ENCODE peak calls at places on chromosome 9, in five cellular contexts. Z, T, A, N and I are unnamed samples.

GRCh38 chr9:107337676-107338590 is 54.9 kb downstream of the RAD23B start:
- DNase-seq in Z (no peak), T (no peak), A (no peak), N (no peak), I (no peak)

GRCh38 chr9:136185066-136185465 is 19.9 kb downstream of the LHX3 start:
- DNase-seq in Z (no peak), T (no peak), A (peak), N (no peak), I (no peak)

GRCh38 chr9:75152416-75152815 is 64.1 kb downstream of the OSTF1 start:
- DNase-seq in Z (no peak), T (no peak), A (no peak), N (peak), I (no peak)

GRCh38 chr9:28610339-28610738 is 1037.1 kb upstream of the C9orf72 start:
- DNase-seq in Z (no peak), T (no peak), A (no peak), N (no peak), I (no peak)

GRCh38 chr9:92618633-92619225 is 51.2 kb downstream of the IPPK start:
- DNase-seq in Z (peak), T (no peak), A (no peak), N (no peak), I (no peak)

GRCh38 chr9:134814598-134815215 is 65.9 kb upstream of the FCN2 start:
- DNase-seq in Z (no peak), T (no peak), A (no peak), N (no peak), I (no peak)

GRCh38 chr9:103804077-103804735 is 289.9 kb upstream of the SMC2 start:
- DNase-seq in Z (no peak), T (no peak), A (no peak), N (no peak), I (no peak)

GRCh38 chr9:119689879-119690278 is 320.6 kb upstream of the BRINP1 start:
- DNase-seq in Z (no peak), T (no peak), A (peak), N (no peak), I (peak)

GRCh38 chr9:6467006-6467625 is 54.1 kb downstream of the UHRF2 start:
- DNase-seq in Z (no peak), T (no peak), A (no peak), N (no peak), I (no peak)

GRCh38 chr9:21677834-21678233 is 124.6 kb upstream of the MTAP start:
- DNase-seq in Z (no peak), T (no peak), A (no peak), N (peak), I (no peak)

GRCh38 chr9:114156658-114157421 is 1.5 kb downstream of the COL27A1 start:
- DNase-seq in Z (peak), T (no peak), A (peak), N (peak), I (peak)

GRCh38 chr9:91420471-91421021 is 3.1 kb downstream of the NFIL3 start:
- DNase-seq in Z (no peak), T (no peak), A (no peak), N (peak), I (no peak)

GRCh38 chr9:15824310-15824709 is 271.5 kb downstream of the CCDC171 start:
- DNase-seq in Z (no peak), T (no peak), A (peak), N (no peak), I (no peak)

GRCh38 chr9:124784503-124784902 is 7.6 kb downstream of the OLFML2A start:
- DNase-seq in Z (no peak), T (no peak), A (no peak), N (peak), I (no peak)

GRCh38 chr9:135217836-135218235 is 130.4 kb downstream of the OLFM1 start:
- DNase-seq in Z (peak), T (no peak), A (peak), N (no peak), I (no peak)

GRCh38 chr9:130387905-130388304 is 56.9 kb upstream of the ASS1 start:
- DNase-seq in Z (no peak), T (no peak), A (no peak), N (no peak), I (no peak)

GRCh38 chr9:96617439-96618185 is 2.0 kb downstream of the CDC14B start:
- DNase-seq in Z (no peak), T (no peak), A (peak), N (no peak), I (peak)

GRCh38 chr9:38620483-38621433 is at the start of gene ANKRD18A:
- DNase-seq in Z (peak), T (peak), A (peak), N (peak), I (peak)

GRCh38 chr9:111959960-111960359 is 63.3 kb downstream of the UGCG start:
- DNase-seq in Z (no peak), T (no peak), A (no peak), N (peak), I (no peak)

GRCh38 chr9:128316421-128316820 is 5.8 kb downstream of the TRUB2 start:
- DNase-seq in Z (no peak), T (no peak), A (no peak), N (no peak), I (no peak)

GRCh38 chr9:129320575-129321311 is 142.7 kb upstream of the IER5L start:
- DNase-seq in Z (no peak), T (peak), A (peak), N (peak), I (peak)
- TF ChIP-seq CTCF in Z (peak), T (peak), A (no peak), N (peak), I (no peak)

GRCh38 chr9:37301369-37302172 is 120.9 kb upstream of the GRHPR start:
- DNase-seq in Z (no peak), T (no peak), A (no peak), N (no peak), I (no peak)
- TF ChIP-seq CTCF in Z (no peak), T (no peak), A (no peak), N (no peak), I (no peak)

GRCh38 chr9:99573052-99573451 is 248.6 kb upstream of the NR4A3 start:
- DNase-seq in Z (no peak), T (no peak), A (no peak), N (no peak), I (no peak)
- TF ChIP-seq CTCF in Z (no peak), T (no peak), A (no peak), N (no peak), I (no peak)

DNA sequence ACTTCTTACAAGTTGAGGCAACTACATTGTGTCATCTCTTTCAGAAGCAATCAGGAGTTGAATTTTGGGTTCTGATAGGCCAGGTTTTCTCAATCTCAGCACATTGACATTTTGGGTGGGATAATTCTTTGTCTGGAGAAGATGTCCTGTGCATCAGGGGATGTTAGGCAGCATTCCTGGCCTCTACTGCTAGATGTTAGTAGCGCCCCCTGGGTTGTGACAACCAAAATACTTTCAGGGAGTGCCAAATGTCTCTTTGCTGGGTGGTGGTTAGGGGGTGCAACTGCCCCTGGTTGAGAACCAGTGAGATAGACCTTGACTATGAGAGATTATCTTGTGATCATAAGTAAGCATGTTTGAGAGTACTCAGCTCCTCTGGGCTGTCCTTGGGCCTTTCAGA is 164.3 kb upstream of the KLF9 start:
- DNase-seq in Z (no peak), T (no peak), A (no peak), N (no peak), I (no peak)
- TF ChIP-seq CTCF in Z (no peak), T (no peak), A (no peak), N (no peak), I (no peak)

GRCh38 chr9:121283072-121283398 is 15.1 kb downstream of the GSN start:
- DNase-seq in Z (no peak), T (no peak), A (no peak), N (no peak), I (no peak)

GRCh38 chr9:121285835-121286687 is 18.1 kb downstream of the GSN start:
- DNase-seq in Z (peak), T (no peak), A (peak), N (peak), I (no peak)

GRCh38 chr9:121283856-121284732 is 16.1 kb downstream of the GSN start:
- DNase-seq in Z (peak), T (no peak), A (no peak), N (no peak), I (no peak)

GRCh38 chr9:121286688-121286972 is 18.7 kb downstream of the GSN start:
- DNase-seq in Z (no peak), T (no peak), A (no peak), N (no peak), I (no peak)

DNA sequence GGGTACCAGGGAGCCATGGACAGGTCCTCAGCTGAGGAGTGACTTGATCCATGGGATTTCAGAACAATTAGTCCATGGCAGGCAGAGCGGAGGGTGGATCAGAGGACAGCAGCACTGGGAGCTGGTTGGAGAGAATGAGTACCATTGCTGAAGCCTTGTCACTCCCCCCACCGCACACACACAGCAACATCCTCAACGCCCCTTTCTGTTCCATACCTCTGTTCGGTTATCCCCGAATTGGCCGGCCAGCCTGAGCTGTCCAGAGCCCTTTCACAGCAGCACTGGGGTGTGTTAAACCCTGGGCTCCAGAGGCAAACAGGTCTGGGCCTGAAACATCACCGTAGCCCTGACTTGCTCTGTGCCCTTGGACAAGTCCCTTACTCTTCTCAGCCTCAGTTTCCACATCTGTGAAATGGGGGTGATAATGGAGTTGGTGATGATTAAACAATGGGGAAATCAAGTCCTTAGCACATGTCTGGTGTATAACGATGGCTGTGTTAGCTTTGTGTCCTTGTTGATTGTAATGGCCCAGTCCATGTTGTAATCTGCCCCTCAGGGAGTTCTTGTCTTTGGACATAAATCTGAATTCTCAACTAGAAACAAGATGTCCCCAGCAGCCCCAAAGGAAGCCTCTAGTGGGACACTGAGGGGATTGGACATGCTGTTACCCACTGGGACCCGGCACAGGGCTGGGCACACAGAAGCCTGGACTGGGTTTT is 16.9 kb downstream of the GSN start:
- DNase-seq in Z (peak), T (no peak), A (no peak), N (no peak), I (no peak)
- TF ChIP-seq CTCF in Z (no peak), T (no peak), A (no peak), N (no peak), I (no peak)

DNA sequence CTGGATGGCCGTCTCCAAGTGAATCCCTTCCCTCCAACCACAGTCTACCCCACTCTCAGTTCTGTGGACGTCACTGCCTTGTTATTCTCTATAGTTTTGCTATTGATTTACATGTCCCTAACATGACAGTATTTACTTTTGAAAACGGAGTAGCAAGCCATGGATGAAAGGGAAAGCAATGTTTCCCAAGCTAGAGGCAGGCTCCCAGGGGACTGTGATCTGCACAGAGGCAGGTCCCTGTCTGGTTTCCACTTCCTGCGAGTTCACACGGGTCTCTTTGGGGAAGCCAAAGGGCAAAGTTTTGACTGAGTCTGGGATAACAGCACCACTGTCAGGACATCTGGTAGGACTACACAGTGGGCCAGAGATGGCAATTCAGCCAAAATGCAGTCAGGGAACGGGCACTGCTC is 12.7 kb downstream of the C9orf153 start:
- DNase-seq in Z (no peak), T (no peak), A (peak), N (peak), I (peak)
- TF ChIP-seq CTCF in Z (no peak), T (no peak), A (no peak), N (peak), I (peak)

GRCh38 chr9:36798350-36799065 is 225.8 kb downstream of the MELK start:
- DNase-seq in Z (no peak), T (no peak), A (no peak), N (no peak), I (peak)
- TF ChIP-seq CTCF in Z (no peak), T (peak), A (no peak), N (no peak), I (peak)

GRCh38 chr9:98118640-98119601 is at the start of gene TRIM14:
- DNase-seq in Z (peak), T (no peak), A (peak), N (peak), I (peak)
- TF ChIP-seq CTCF in Z (no peak), T (peak), A (no peak), N (peak), I (no peak)